ENCODE peak calls at places on chromosomes 2 and 18, in five cellular contexts. X is NCI-H1092 treated with DMSO at 0.1 percent for 48 hours; H is heart left ventricle; S is GM13976; Q is effector CD4-positive, alpha-beta T cell. R is an unnamed sample.

GRCh38 chr2:164721425-164721824 is 100.1 kb upstream of the GRB14 start:
- DNase-seq in Q (no peak), H (no peak), S (no peak), X (no peak), R (no peak)

GRCh38 chr2:15890936-15891905 is 49.1 kb upstream of the MYCN start:
- DNase-seq in Q (no peak), X (no peak), S (no peak), H (no peak), R (no peak)

GRCh38 chr2:65820454-65820853 is 388.1 kb upstream of the SPRED2 start:
- DNase-seq in Q (no peak), S (no peak), H (no peak), X (no peak), R (no peak)

GRCh38 chr2:6113796-6114195 is 421.6 kb downstream of the SOX11 start:
- DNase-seq in Q (no peak), S (no peak), X (no peak), H (no peak), R (no peak)

GRCh38 chr2:42877936-42878335 is 85.6 kb upstream of the HAAO start:
- DNase-seq in H (no peak), S (no peak), Q (no peak), X (no peak), R (no peak)

GRCh38 chr2:202768284-202768683 is 103.3 kb downstream of the ICA1L start:
- DNase-seq in Q (no peak), X (no peak), H (no peak), S (no peak), R (no peak)

GRCh38 chr2:241036397-241036963 is 38.1 kb downstream of the SNED1 start:
- DNase-seq in Q (peak; percentile 48), S (peak; percentile 88), X (peak; percentile 3), H (no peak), R (peak; percentile 60)

GRCh38 chr2:239274391-239275001 is 126.3 kb downstream of the HDAC4 start:
- DNase-seq in H (no peak), X (no peak), S (no peak), Q (no peak), R (peak; percentile 37)

GRCh38 chr2:210540471-210541257 is 15.7 kb upstream of the CPS1 start:
- DNase-seq in X (no peak), S (no peak), Q (no peak), H (no peak), R (no peak)

GRCh38 chr18:13376841-13377351 is 158.3 kb downstream of the LDLRAD4 start:
- DNase-seq in H (no peak), Q (peak; percentile 78), S (no peak), X (no peak), R (peak; percentile 70)

GRCh38 chr18:75211721-75212625 is 1.4 kb downstream of the TSHZ1 start:
- DNase-seq in Q (no peak), H (peak; percentile 66), X (peak; percentile 43), S (peak; percentile 55), R (peak; percentile 39)

GRCh38 chr2:45814951-45815621 is 163.6 kb downstream of the PRKCE start:
- DNase-seq in H (no peak), Q (no peak), S (no peak), X (no peak), R (no peak)

GRCh38 chr2:143823856-143824255 is 694.6 kb downstream of the ARHGAP15 start:
- DNase-seq in Q (no peak), H (no peak), S (no peak), X (no peak), R (no peak)

GRCh38 chr2:239178954-239179353 is 221.9 kb downstream of the HDAC4 start:
- DNase-seq in X (no peak), H (no peak), Q (no peak), S (no peak), R (no peak)

GRCh38 chr18:54261894-54262293 is 7.4 kb upstream of the POLI start:
- DNase-seq in S (peak; percentile 63), X (no peak), H (no peak), Q (no peak), R (peak; percentile 77)

GRCh38 chr2:85584857-85585780 is 888 bp downstream of the VAMP5 start:
- DNase-seq in Q (no peak), X (no peak), S (peak; percentile 53), H (peak; percentile 54), R (peak; percentile 24)

GRCh38 chr18:28529644-28530043 is 352.7 kb upstream of the CDH2 start:
- DNase-seq in S (no peak), Q (no peak), H (no peak), X (no peak), R (no peak)

GRCh38 chr2:241608881-241609280 is 28.1 kb downstream of the THAP4 start:
- DNase-seq in S (no peak), X (no peak), Q (no peak), H (no peak), R (no peak)

GRCh38 chr2:237459741-237460174 is 27.3 kb upstream of the MLPH start:
- DNase-seq in S (no peak), H (no peak), Q (no peak), X (no peak), R (no peak)

GRCh38 chr2:201795608-201796477 is 10.5 kb upstream of the CDK15 start:
- DNase-seq in X (peak; percentile 2), Q (no peak), H (peak; percentile 18), S (peak; percentile 63), R (no peak)

GRCh38 chr2:105396254-105397024 is 2.4 kb downstream of the FHL2 start:
- DNase-seq in S (no peak), X (no peak), H (no peak), Q (no peak), R (peak; percentile 42)

GRCh38 chr2:95208101-95208500 is 780 bp downstream of the ZNF892 start:
- DNase-seq in H (no peak), S (no peak), Q (no peak), X (no peak), R (no peak)

GRCh38 chr18:36901277-36901701 is 72.4 kb downstream of the KIAA1328 start:
- DNase-seq in S (no peak), H (no peak), Q (no peak), X (no peak), R (no peak)

GRCh38 chr2:165633431-165633830 is 160.6 kb downstream of the GALNT3 start:
- DNase-seq in H (no peak), S (no peak), Q (no peak), X (no peak), R (no peak)

GRCh38 chr2:218855305-218856167 is 4.1 kb upstream of the WNT6 start:
- DNase-seq in H (no peak), S (no peak), X (no peak), Q (no peak), R (no peak)

GRCh38 chr2:179553382-179553781 is 288.8 kb upstream of the SESTD1 start:
- DNase-seq in S (no peak), Q (no peak), X (no peak), H (no peak), R (no peak)

GRCh38 chr2:38532366-38532765 is 70.4 kb downstream of the HNRNPLL start:
- DNase-seq in Q (no peak), S (no peak), H (no peak), X (no peak), R (no peak)

GRCh38 chr2:240459401-240460242 is 24.2 kb downstream of the GPC1 start:
- DNase-seq in S (no peak), H (peak; percentile 8), Q (peak; percentile 1), X (no peak), R (no peak)

GRCh38 chr18:79952996-79953559 is 1.6 kb upstream of the SLC66A2 start:
- DNase-seq in S (no peak), H (no peak), Q (no peak), X (no peak), R (no peak)

GRCh38 chr2:226835420-226835795 is 446 bp upstream of the RHBDD1 start:
- DNase-seq in X (no peak), Q (no peak), H (no peak), S (no peak), R (no peak)

GRCh38 chr18:46338761-46339160 is 234.6 kb downstream of the HAUS1 start:
- DNase-seq in H (no peak), Q (no peak), X (peak; percentile 44), S (no peak), R (no peak)

GRCh38 chr2:112679484-112679883 is 33.7 kb downstream of the SLC20A1 start:
- DNase-seq in S (no peak), H (no peak), Q (no peak), X (no peak), R (no peak)

R was measured in activated naive CD4-positive, alpha-beta T cell treated with Interleukin-2 at 50 U/mL for 16 hours.